ENCODE peak calls at places on chromosomes 4 and X, in four cellular contexts. One of them, this sample, is unnamed.

GRCh38 chrX:119942831-119943184 is 743 bp downstream of the NKAP start:
- DNase-seq in fibroblast of villous mesenchyme: no peak
- DNase-seq in heart left ventricle: no peak
- DNase-seq in AG09309: no peak
- DNase-seq in this sample: no peak

GRCh38 chr4:140861359-140862181 is 105.4 kb upstream of the TBC1D9 start:
- DNase-seq in fibroblast of villous mesenchyme: peak
- DNase-seq in heart left ventricle: peak
- DNase-seq in AG09309: peak
- DNase-seq in this sample: peak

GRCh38 chr4:24686866-24687672 is 102.7 kb upstream of the DHX15 start:
- DNase-seq in fibroblast of villous mesenchyme: peak
- DNase-seq in heart left ventricle: no peak
- DNase-seq in AG09309: no peak
- DNase-seq in this sample: peak

GRCh38 chr4:118351851-118352827 is 664 bp downstream of the PRSS12 start:
- DNase-seq in fibroblast of villous mesenchyme: no peak
- DNase-seq in heart left ventricle: no peak
- DNase-seq in AG09309: no peak
- DNase-seq in this sample: peak

GRCh38 chr4:28518781-28519180 is 1658.1 kb downstream of the STIM2 start:
- DNase-seq in fibroblast of villous mesenchyme: peak
- DNase-seq in heart left ventricle: no peak
- DNase-seq in AG09309: no peak
- DNase-seq in this sample: peak

GRCh38 chr4:139851133-139851532 is 185.5 kb downstream of the MGST2 start:
- DNase-seq in fibroblast of villous mesenchyme: no peak
- DNase-seq in heart left ventricle: no peak
- DNase-seq in AG09309: no peak
- DNase-seq in this sample: no peak

GRCh38 chr4:8920969-8921368 is 49.3 kb upstream of the HMX1 start:
- DNase-seq in fibroblast of villous mesenchyme: no peak
- DNase-seq in heart left ventricle: no peak
- DNase-seq in AG09309: no peak
- DNase-seq in this sample: no peak

GRCh38 chrX:10015711-10016515 is 48.8 kb downstream of the CLDN34 start:
- DNase-seq in fibroblast of villous mesenchyme: peak
- DNase-seq in heart left ventricle: peak
- DNase-seq in AG09309: no peak
- DNase-seq in this sample: peak

GRCh38 chr4:114734581-114734980 is 136.0 kb downstream of the UGT8 start:
- DNase-seq in fibroblast of villous mesenchyme: no peak
- DNase-seq in heart left ventricle: no peak
- DNase-seq in AG09309: no peak
- DNase-seq in this sample: no peak

GRCh38 chr4:821181-821591 is 4.7 kb downstream of the CPLX1 start:
- DNase-seq in fibroblast of villous mesenchyme: no peak
- DNase-seq in heart left ventricle: no peak
- DNase-seq in AG09309: no peak
- DNase-seq in this sample: no peak

GRCh38 chr4:8130346-8131066 is 28.1 kb downstream of the ABLIM2 start:
- DNase-seq in fibroblast of villous mesenchyme: no peak
- DNase-seq in heart left ventricle: no peak
- DNase-seq in AG09309: no peak
- DNase-seq in this sample: no peak

GRCh38 chr4:76108467-76109181 is 34.1 kb downstream of the ART3 start:
- DNase-seq in fibroblast of villous mesenchyme: peak
- DNase-seq in heart left ventricle: no peak
- DNase-seq in AG09309: no peak
- DNase-seq in this sample: peak

GRCh38 chrX:68915778-68916177 is 87.0 kb downstream of the EFNB1 start:
- DNase-seq in fibroblast of villous mesenchyme: no peak
- DNase-seq in heart left ventricle: no peak
- DNase-seq in AG09309: no peak
- DNase-seq in this sample: no peak

GRCh38 chr4:110644008-110644407 is 21.1 kb upstream of the PITX2 start:
- DNase-seq in fibroblast of villous mesenchyme: no peak
- DNase-seq in heart left ventricle: no peak
- DNase-seq in AG09309: no peak
- DNase-seq in this sample: no peak

GRCh38 chrX:19840899-19841648 is 46.3 kb downstream of the SH3KBP1 start:
- DNase-seq in fibroblast of villous mesenchyme: peak
- DNase-seq in heart left ventricle: no peak
- DNase-seq in AG09309: no peak
- DNase-seq in this sample: no peak

GRCh38 chrX:386239-386767 is 404 bp downstream of the PPP2R3B start:
- DNase-seq in fibroblast of villous mesenchyme: no peak
- DNase-seq in heart left ventricle: no peak
- DNase-seq in AG09309: no peak
- DNase-seq in this sample: no peak

GRCh38 chr4:7699040-7699439 is 240.6 kb downstream of the AFAP1 start:
- DNase-seq in fibroblast of villous mesenchyme: peak
- DNase-seq in heart left ventricle: peak
- DNase-seq in AG09309: peak
- DNase-seq in this sample: peak

DNA sequence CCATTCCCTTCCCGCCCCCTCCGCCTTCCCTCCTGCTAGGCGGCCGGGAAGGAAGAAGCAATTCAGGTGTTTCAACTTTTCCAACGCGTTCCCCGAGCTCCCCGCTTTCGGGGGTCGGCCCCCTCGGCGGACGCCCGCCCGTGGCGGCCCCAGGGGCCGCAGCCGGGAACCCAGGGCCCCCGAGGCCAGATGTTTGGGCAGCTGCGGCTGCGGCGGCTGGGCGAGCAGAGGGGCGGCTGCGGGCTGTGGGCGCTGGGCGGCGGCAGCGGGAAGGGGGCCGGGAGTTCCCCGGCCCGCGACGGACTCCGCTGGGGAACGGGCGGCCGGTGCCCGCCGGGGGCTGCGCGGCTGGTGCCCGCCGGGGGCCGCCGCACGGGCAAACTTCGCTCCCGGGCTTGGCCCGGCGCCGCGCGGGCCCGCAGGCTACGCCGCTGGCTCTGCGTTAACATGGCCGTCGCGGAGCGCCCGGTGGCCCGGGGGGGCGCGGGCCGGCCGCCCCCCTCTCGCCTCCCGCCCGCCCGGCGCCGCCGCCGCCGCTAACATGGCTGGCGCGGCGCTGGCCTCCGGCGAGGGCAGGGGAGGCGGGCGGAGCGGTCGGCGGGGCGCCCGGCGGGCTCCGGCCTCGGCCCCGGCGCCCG is 510 bp downstream of the HMGB3 start:
- DNase-seq in fibroblast of villous mesenchyme: no peak
- DNase-seq in heart left ventricle: no peak
- DNase-seq in AG09309: no peak
- DNase-seq in this sample: no peak
- TF ChIP-seq CTCF in fibroblast of villous mesenchyme: no peak
- TF ChIP-seq CTCF in heart left ventricle: no peak
- TF ChIP-seq CTCF in AG09309: no peak
- TF ChIP-seq CTCF in this sample: no peak

GRCh38 chr4:185559913-185560281 is 24.6 kb upstream of the PDLIM3 start:
- DNase-seq in fibroblast of villous mesenchyme: peak
- DNase-seq in heart left ventricle: peak
- DNase-seq in AG09309: peak
- DNase-seq in this sample: peak
- H3K4me3 ChIP-seq in fibroblast of villous mesenchyme: no peak
- H3K4me3 ChIP-seq in heart left ventricle: no peak
- H3K4me3 ChIP-seq in AG09309: no peak
- H3K4me3 ChIP-seq in this sample: no peak

GRCh38 chrX:63738696-63739095 is 46.3 kb downstream of the ARHGEF9 start:
- DNase-seq in fibroblast of villous mesenchyme: no peak
- DNase-seq in heart left ventricle: no peak
- DNase-seq in AG09309: no peak
- DNase-seq in this sample: no peak

GRCh38 chrX:63740382-63740781 is 44.6 kb downstream of the ARHGEF9 start:
- DNase-seq in fibroblast of villous mesenchyme: no peak
- DNase-seq in heart left ventricle: no peak
- DNase-seq in AG09309: no peak
- DNase-seq in this sample: no peak

GRCh38 chrX:63735882-63736281 is 49.1 kb downstream of the ARHGEF9 start:
- DNase-seq in fibroblast of villous mesenchyme: no peak
- DNase-seq in heart left ventricle: no peak
- DNase-seq in AG09309: no peak
- DNase-seq in this sample: no peak

GRCh38 chrX:63743596-63743995 is 41.4 kb downstream of the ARHGEF9 start:
- DNase-seq in fibroblast of villous mesenchyme: no peak
- DNase-seq in heart left ventricle: no peak
- DNase-seq in AG09309: no peak
- DNase-seq in this sample: no peak

GRCh38 chrX:63739885-63740284 is 45.1 kb downstream of the ARHGEF9 start:
- DNase-seq in fibroblast of villous mesenchyme: no peak
- DNase-seq in heart left ventricle: no peak
- DNase-seq in AG09309: no peak
- DNase-seq in this sample: no peak
- TF ChIP-seq CTCF in fibroblast of villous mesenchyme: no peak
- TF ChIP-seq CTCF in heart left ventricle: no peak
- TF ChIP-seq CTCF in AG09309: no peak
- TF ChIP-seq CTCF in this sample: no peak

GRCh38 chr4:147088141-147088540 is 142.5 kb upstream of the TTC29 start:
- DNase-seq in fibroblast of villous mesenchyme: no peak
- DNase-seq in heart left ventricle: no peak
- DNase-seq in AG09309: no peak
- DNase-seq in this sample: no peak
- H3K4me3 ChIP-seq in fibroblast of villous mesenchyme: no peak
- H3K4me3 ChIP-seq in heart left ventricle: no peak
- H3K4me3 ChIP-seq in AG09309: no peak
- H3K4me3 ChIP-seq in this sample: no peak

GRCh38 chr4:15043226-15043625 is 40.9 kb downstream of the CPEB2 start:
- DNase-seq in fibroblast of villous mesenchyme: no peak
- DNase-seq in heart left ventricle: no peak
- DNase-seq in AG09309: no peak
- DNase-seq in this sample: no peak
- TF ChIP-seq CTCF in fibroblast of villous mesenchyme: peak
- TF ChIP-seq CTCF in heart left ventricle: no peak
- TF ChIP-seq CTCF in AG09309: peak
- TF ChIP-seq CTCF in this sample: peak

GRCh38 chr4:6643141-6643847 is 2.8 kb downstream of the MRFAP1 start:
- DNase-seq in fibroblast of villous mesenchyme: no peak
- DNase-seq in heart left ventricle: no peak
- DNase-seq in AG09309: no peak
- DNase-seq in this sample: no peak

GRCh38 chr4:6639137-6639680 is 1.3 kb upstream of the MRFAP1 start:
- DNase-seq in fibroblast of villous mesenchyme: no peak
- DNase-seq in heart left ventricle: no peak
- DNase-seq in AG09309: no peak
- DNase-seq in this sample: no peak

GRCh38 chr4:6641164-6641970 is 882 bp downstream of the MRFAP1 start:
- DNase-seq in fibroblast of villous mesenchyme: peak
- DNase-seq in heart left ventricle: peak
- DNase-seq in AG09309: no peak
- DNase-seq in this sample: peak

GRCh38 chr4:6640292-6641163 is at the start of gene MRFAP1:
- DNase-seq in fibroblast of villous mesenchyme: peak
- DNase-seq in heart left ventricle: peak
- DNase-seq in AG09309: peak
- DNase-seq in this sample: peak

DNA sequence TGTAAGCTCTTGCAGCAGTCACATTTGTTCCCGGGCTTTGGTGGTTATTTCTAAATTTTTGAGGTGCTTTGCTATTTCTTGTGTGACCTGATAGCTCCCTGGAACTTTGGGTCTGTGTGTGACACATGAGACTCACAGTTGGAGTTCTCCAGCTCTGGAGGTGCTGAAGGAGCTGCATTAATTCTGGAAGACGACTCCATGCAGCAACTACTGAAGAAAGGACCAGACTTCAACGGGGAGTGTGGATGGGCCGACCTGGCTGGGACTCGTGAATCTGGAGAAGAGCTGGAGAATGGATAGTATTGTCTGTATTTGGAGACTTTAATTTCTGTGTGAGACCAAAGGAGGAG is 1.5 kb downstream of the MRFAP1 start:
- DNase-seq in fibroblast of villous mesenchyme: peak
- DNase-seq in heart left ventricle: no peak
- DNase-seq in AG09309: no peak
- DNase-seq in this sample: peak
- H3K4me3 ChIP-seq in fibroblast of villous mesenchyme: peak
- H3K4me3 ChIP-seq in heart left ventricle: peak
- H3K4me3 ChIP-seq in AG09309: peak
- H3K4me3 ChIP-seq in this sample: peak

This sample was measured in fibroblast of pulmonary artery.